ENCODE peak calls at places on chromosomes 12 and 14, in seven cellular contexts. Y is K562, B is sigmoid colon, D is stomach, Z is IMR-90, O is H1, M is hepatocyte. T is an unnamed sample.

GRCh38 chr12:76091245-76091757 is 6.8 kb upstream of the NAP1L1 start:
- DNase-seq in Y (no peak), B (no peak), D (no peak), Z (no peak), O (no peak), M (no peak), T (no peak)

GRCh38 chr14:31962920-31963319 is 114.2 kb upstream of the ARHGAP5 start:
- DNase-seq in Y (no peak), B (no peak), D (no peak), Z (no peak), O (no peak), M (no peak), T (no peak)

GRCh38 chr12:124680863-124681778 is 113.7 kb upstream of the NCOR2 start:
- DNase-seq in Y (peak; percentile 79), B (no peak), D (no peak), Z (peak; percentile 95), O (peak; percentile 49), M (peak; percentile 66), T (no peak)

GRCh38 chr14:60485600-60486251 is at the start of gene C14orf39:
- DNase-seq in Y (peak; percentile 79), B (no peak), D (no peak), Z (peak; percentile 65), O (no peak), M (peak; percentile 76), T (no peak)

GRCh38 chr12:104216461-104217058 is 981 bp downstream of the TXNRD1 start:
- DNase-seq in Y (no peak), B (no peak), D (no peak), Z (no peak), O (no peak), M (no peak), T (no peak)

GRCh38 chr12:115354007-115354452 is 670.1 kb upstream of the TBX3 start:
- DNase-seq in Y (no peak), B (peak; percentile 90), D (peak; percentile 56), Z (peak; percentile 98), O (no peak), M (peak; percentile 84), T (no peak)

GRCh38 chr12:125187780-125188741 is 122.8 kb downstream of the AACS start:
- DNase-seq in Y (no peak), B (no peak), D (no peak), Z (no peak), O (no peak), M (no peak), T (no peak)

GRCh38 chr14:54715244-54715643 is 148.3 kb downstream of the SAMD4A start:
- DNase-seq in Y (no peak), B (no peak), D (no peak), Z (peak; percentile 53), O (no peak), M (no peak), T (no peak)

GRCh38 chr14:98197933-98198332 is 1074.1 kb downstream of the BCL11B start:
- DNase-seq in Y (no peak), B (no peak), D (no peak), Z (no peak), O (no peak), M (no peak), T (no peak)

GRCh38 chr14:95215094-95215493 is 57.8 kb upstream of the DICER1 start:
- DNase-seq in Y (no peak), B (no peak), D (no peak), Z (no peak), O (no peak), M (no peak), T (no peak)

GRCh38 chr12:6327591-6328041 is 14.3 kb downstream of the TNFRSF1A start:
- DNase-seq in Y (no peak), B (no peak), D (no peak), Z (no peak), O (no peak), M (no peak), T (no peak)

GRCh38 chr12:129821964-129822363 is 81.9 kb downstream of the TMEM132D start:
- DNase-seq in Y (no peak), B (no peak), D (no peak), Z (no peak), O (no peak), M (no peak), T (no peak)

GRCh38 chr12:53170876-53171724 is 9.4 kb upstream of the ZNF740 start:
- DNase-seq in Y (no peak), B (no peak), D (peak; percentile 9), Z (no peak), O (no peak), M (no peak), T (no peak)

GRCh38 chr14:55926007-55926406 is 192.2 kb upstream of the PELI2 start:
- DNase-seq in Y (no peak), B (no peak), D (peak; percentile 57), Z (no peak), O (no peak), M (peak; percentile 23), T (no peak)

GRCh38 chr14:34223302-34224150 is 238.5 kb downstream of the SPTSSA start:
- DNase-seq in Y (no peak), B (no peak), D (no peak), Z (no peak), O (no peak), M (no peak), T (no peak)

GRCh38 chr14:73744874-73745529 is 30.8 kb upstream of the PNMA1 start:
- DNase-seq in Y (no peak), B (peak; percentile 70), D (peak; percentile 71), Z (no peak), O (no peak), M (peak; percentile 48), T (peak; percentile 38)

GRCh38 chr12:116009805-116010204 is 267.7 kb downstream of the MED13L start:
- DNase-seq in Y (no peak), B (no peak), D (no peak), Z (no peak), O (no peak), M (no peak), T (no peak)

GRCh38 chr12:109212460-109213115 is 96.2 kb downstream of the ACACB start:
- DNase-seq in Y (no peak), B (peak; percentile 25), D (no peak), Z (no peak), O (no peak), M (no peak), T (no peak)

GRCh38 chr12:18139989-18140596 is 50.1 kb upstream of the RERGL start:
- DNase-seq in Y (no peak), B (no peak), D (no peak), Z (peak; percentile 27), O (no peak), M (peak; percentile 23), T (no peak)

GRCh38 chr14:88990856-88991255 is 166.4 kb downstream of the TTC8 start:
- DNase-seq in Y (no peak), B (no peak), D (no peak), Z (no peak), O (no peak), M (no peak), T (no peak)

GRCh38 chr14:91155626-91156089 is 41.8 kb downstream of the DGLUCY start:
- DNase-seq in Y (no peak), B (no peak), D (no peak), Z (no peak), O (no peak), M (no peak), T (no peak)

GRCh38 chr12:6736754-6737153 is 12.9 kb downstream of the COPS7A start:
- DNase-seq in Y (no peak), B (no peak), D (no peak), Z (no peak), O (no peak), M (no peak), T (no peak)

GRCh38 chr12:122754790-122755189 is 2.2 kb downstream of the DENR start:
- DNase-seq in Y (no peak), B (no peak), D (no peak), Z (no peak), O (no peak), M (no peak), T (no peak)

GRCh38 chr12:180445-180844 is 33.5 kb downstream of the SLC6A12 start:
- DNase-seq in Y (peak; percentile 41), B (no peak), D (peak; percentile 34), Z (peak; percentile 58), O (no peak), M (no peak), T (no peak)

GRCh38 chr14:89201645-89202044 is 215.4 kb downstream of the FOXN3 start:
- DNase-seq in Y (no peak), B (no peak), D (no peak), Z (no peak), O (no peak), M (no peak), T (no peak)

GRCh38 chr14:67569011-67569650 is 30.9 kb downstream of the PIGH start:
- DNase-seq in Y (no peak), B (peak; percentile 49), D (no peak), Z (no peak), O (no peak), M (no peak), T (no peak)

GRCh38 chr12:7304456-7304855 is 584 bp downstream of the ACSM4 start:
- DNase-seq in Y (no peak), B (no peak), D (no peak), Z (no peak), O (no peak), M (no peak), T (no peak)

GRCh38 chr12:128365032-128365431 is 98.1 kb downstream of the TMEM132C start:
- DNase-seq in Y (no peak), B (no peak), D (no peak), Z (no peak), O (no peak), M (no peak), T (no peak)

GRCh38 chr12:55721601-55722213 is 1.5 kb downstream of the RDH5 start:
- DNase-seq in Y (no peak), B (no peak), D (no peak), Z (no peak), O (no peak), M (no peak), T (no peak)

GRCh38 chr12:60162988-60163720 is 567.3 kb downstream of the SLC16A7 start:
- DNase-seq in Y (no peak), B (no peak), D (no peak), Z (no peak), O (no peak), M (no peak), T (no peak)
- H3K4me1 ChIP-seq in Y (no peaks in the 10 kb centered on the region), B (no peaks in the 10 kb centered on the region), D (no peaks in the 10 kb centered on the region), Z (no peaks in the 10 kb centered on the region), O (no peaks in the 10 kb centered on the region), M (no peaks in the 10 kb centered on the region), T (no peaks in the 10 kb centered on the region)

GRCh38 chr14:22483863-22484593 is 105.0 kb downstream of the DAD1 start:
- DNase-seq in Y (no peak), B (no peak), D (no peak), Z (no peak), O (no peak), M (no peak), T (no peak)
- H3K4me1 ChIP-seq in Y (no peaks in the 10 kb centered on the region), B (no peaks in the 10 kb centered on the region), D (peaks cover 7% of the 10 kb centered on the region), Z (no peaks in the 10 kb centered on the region), O (peaks cover 5% of the 10 kb centered on the region), M (peaks cover 23% of the 10 kb centered on the region), T (no peaks in the 10 kb centered on the region)

DNA sequence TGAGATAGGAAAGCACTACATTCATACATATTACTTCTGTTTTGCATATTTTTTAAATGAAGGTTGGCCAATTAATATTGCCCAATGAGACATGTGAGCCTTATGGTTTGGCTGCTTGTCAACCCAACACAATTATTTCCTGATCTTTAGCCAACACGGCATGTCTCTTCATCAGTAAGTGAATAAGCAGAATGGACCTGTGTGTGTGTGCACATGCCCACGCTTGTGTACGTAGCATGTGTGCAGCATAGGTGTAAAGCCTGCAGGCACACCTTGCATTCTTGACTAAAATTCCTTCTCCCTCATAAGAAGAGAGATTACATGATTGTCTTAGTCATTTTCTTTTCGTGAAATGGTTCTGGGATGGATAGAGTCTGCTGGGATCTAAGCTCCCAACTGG is 88.3 kb downstream of the STON2 start:
- DNase-seq in Y (no peak), B (no peak), D (no peak), Z (no peak), O (no peak), M (no peak), T (no peak)
- H3K4me1 ChIP-seq in Y (no peaks in the 10 kb centered on the region), B (no peaks in the 10 kb centered on the region), D (no peaks in the 10 kb centered on the region), Z (no peaks in the 10 kb centered on the region), O (peaks cover 23% of the 10 kb centered on the region), M (peaks cover 22% of the 10 kb centered on the region), T (no peaks in the 10 kb centered on the region)

GRCh38 chr12:32517966-32518365 is 118.6 kb downstream of the FGD4 start:
- DNase-seq in Y (no peak), B (no peak), D (no peak), Z (no peak), O (no peak), M (no peak), T (no peak)
- H3K4me1 ChIP-seq in Y (peaks cover 3% of the 10 kb centered on the region), B (no peaks in the 10 kb centered on the region), D (peaks cover 34% of the 10 kb centered on the region), Z (no peaks in the 10 kb centered on the region), O (peaks cover under 1% of the 10 kb centered on the region), M (no peaks in the 10 kb centered on the region), T (no peaks in the 10 kb centered on the region)

T was measured in CD8-positive, alpha-beta T cell.